ENCODE peak calls at places on chromosome 5, in ten cellular contexts. H is cardiac fibroblast, A is fibroblast of lung, E is lung, P is fibroblast of the aortic adventitia, R is GM10248, C is IMR-90, Q is AG09309, G is HFF-Myc, S is tibial nerve. T is an unnamed sample.

GRCh38 chr5:36528588-36528987 is 77.8 kb upstream of the SLC1A3 start:
- DNase-seq in H (no peak), A (no peak), E (no peak), P (no peak), R (no peak), C (no peak), Q (no peak), G (no peak), S (no peak), T (no peak)

GRCh38 chr5:92309336-92309991 is 926.3 kb upstream of the ARRDC3 start:
- DNase-seq in H (peak), A (peak), E (no peak), P (peak), R (peak), C (peak), Q (peak), G (peak), S (no peak), T (peak)

GRCh38 chr5:168342151-168342825 is 50.8 kb downstream of the WWC1 start:
- DNase-seq in H (no peak), A (peak), E (no peak), P (no peak), R (no peak), C (peak), Q (no peak), G (no peak), S (no peak), T (no peak)

GRCh38 chr5:176817864-176818377 is 7.6 kb downstream of the UNC5A start:
- DNase-seq in H (peak), A (no peak), E (no peak), P (no peak), R (no peak), C (no peak), Q (no peak), G (no peak), S (no peak), T (peak)

GRCh38 chr5:151953833-151954232 is 29.2 kb upstream of the GLRA1 start:
- DNase-seq in H (no peak), A (no peak), E (no peak), P (no peak), R (no peak), C (no peak), Q (no peak), G (no peak), S (no peak), T (no peak)

GRCh38 chr5:127417534-127417933 is 99.9 kb upstream of the PRRC1 start:
- DNase-seq in H (no peak), A (no peak), E (no peak), P (no peak), R (no peak), C (no peak), Q (no peak), G (no peak), S (no peak), T (no peak)

GRCh38 chr5:41763096-41763495 is 107.1 kb downstream of the OXCT1 start:
- DNase-seq in H (peak), A (peak), E (no peak), P (peak), R (no peak), C (peak), Q (peak), G (no peak), S (no peak), T (no peak)

GRCh38 chr5:61289669-61290363 is 42.2 kb upstream of the ZSWIM6 start:
- DNase-seq in H (no peak), A (no peak), E (no peak), P (no peak), R (no peak), C (no peak), Q (no peak), G (no peak), S (no peak), T (no peak)

GRCh38 chr5:96344678-96345612 is 88.1 kb downstream of the PCSK1 start:
- DNase-seq in H (peak), A (peak), E (no peak), P (peak), R (peak), C (peak), Q (peak), G (peak), S (no peak), T (peak)

GRCh38 chr5:137945825-137946224 is 56.6 kb downstream of the PKD2L2 start:
- DNase-seq in H (no peak), A (no peak), E (no peak), P (no peak), R (no peak), C (no peak), Q (no peak), G (no peak), S (no peak), T (no peak)

GRCh38 chr5:59380350-59380951 is 513.1 kb downstream of the PDE4D start:
- DNase-seq in H (peak), A (peak), E (peak), P (peak), R (peak), C (peak), Q (peak), G (peak), S (no peak), T (peak)

GRCh38 chr5:143229896-143230675 is 173.4 kb downstream of the NR3C1 start:
- DNase-seq in H (no peak), A (no peak), E (no peak), P (peak), R (peak), C (no peak), Q (peak), G (peak), S (no peak), T (peak)

GRCh38 chr5:59661939-59662615 is 231.4 kb downstream of the PDE4D start:
- DNase-seq in H (peak), A (peak), E (no peak), P (no peak), R (no peak), C (no peak), Q (no peak), G (no peak), S (no peak), T (peak)

GRCh38 chr5:6737043-6737941 is 24.1 kb downstream of the TENT4A start:
- DNase-seq in H (no peak), A (no peak), E (no peak), P (no peak), R (peak), C (no peak), Q (no peak), G (no peak), S (no peak), T (peak)

GRCh38 chr5:68214472-68215207 is 916 bp upstream of the PIK3R1 start:
- DNase-seq in H (peak), A (no peak), E (no peak), P (peak), R (peak), C (no peak), Q (no peak), G (no peak), S (no peak), T (peak)

GRCh38 chr5:63963080-63963735 is 963 bp upstream of the HTR1A start:
- DNase-seq in H (peak), A (peak), E (peak), P (peak), R (peak), C (peak), Q (peak), G (peak), S (no peak), T (peak)

GRCh38 chr5:111902436-111902835 is 145.4 kb upstream of the NREP start:
- DNase-seq in H (no peak), A (no peak), E (no peak), P (peak), R (no peak), C (no peak), Q (no peak), G (no peak), S (no peak), T (no peak)

GRCh38 chr5:75021229-75021628 is 31.1 kb downstream of the GCNT4 start:
- DNase-seq in H (no peak), A (no peak), E (no peak), P (no peak), R (no peak), C (no peak), Q (no peak), G (no peak), S (no peak), T (no peak)

GRCh38 chr5:20305463-20305862 is 317.5 kb upstream of the CDH18 start:
- DNase-seq in H (no peak), A (no peak), E (no peak), P (no peak), R (no peak), C (no peak), Q (no peak), G (no peak), S (no peak), T (no peak)

GRCh38 chr5:139190125-139190524 is 8.0 kb downstream of the SIL1 start:
- DNase-seq in H (peak), A (peak), E (no peak), P (peak), R (no peak), C (peak), Q (no peak), G (no peak), S (no peak), T (no peak)

GRCh38 chr5:19241690-19242089 is 746.3 kb downstream of the CDH18 start:
- DNase-seq in H (no peak), A (peak), E (no peak), P (peak), R (no peak), C (no peak), Q (no peak), G (no peak), S (no peak), T (no peak)

GRCh38 chr5:33764786-33765185 is 127.0 kb downstream of the ADAMTS12 start:
- DNase-seq in H (no peak), A (no peak), E (no peak), P (no peak), R (no peak), C (no peak), Q (no peak), G (no peak), S (no peak), T (no peak)

GRCh38 chr5:5341531-5342292 is 80.8 kb upstream of the ICE1 start:
- DNase-seq in H (peak), A (peak), E (no peak), P (peak), R (no peak), C (no peak), Q (peak), G (no peak), S (no peak), T (no peak)

GRCh38 chr5:134131578-134132350 is 17.3 kb downstream of the TCF7 start:
- DNase-seq in H (no peak), A (no peak), E (no peak), P (no peak), R (no peak), C (no peak), Q (no peak), G (no peak), S (no peak), T (no peak)

GRCh38 chr5:20972419-20972925 is 984.5 kb upstream of the CDH18 start:
- DNase-seq in H (peak), A (peak), E (peak), P (peak), R (no peak), C (peak), Q (no peak), G (no peak), S (no peak), T (no peak)

GRCh38 chr5:134129411-134130238 is 15.1 kb downstream of the TCF7 start:
- DNase-seq in H (no peak), A (no peak), E (no peak), P (no peak), R (no peak), C (no peak), Q (no peak), G (no peak), S (no peak), T (no peak)

GRCh38 chr5:74516217-74516636 is 124.3 kb downstream of the ENC1 start:
- DNase-seq in H (no peak), A (peak), E (no peak), P (peak), R (no peak), C (peak), Q (no peak), G (no peak), S (no peak), T (no peak)

GRCh38 chr5:41418220-41419031 is 92.0 kb downstream of the PLCXD3 start:
- DNase-seq in H (no peak), A (peak), E (no peak), P (peak), R (no peak), C (peak), Q (no peak), G (peak), S (no peak), T (no peak)

GRCh38 chr5:122152266-122152900 is 23.0 kb downstream of the ZNF474 start:
- DNase-seq in H (no peak), A (peak), E (no peak), P (peak), R (no peak), C (no peak), Q (no peak), G (no peak), S (no peak), T (no peak)

GRCh38 chr5:152470167-152470566 is 65.1 kb upstream of the NMUR2 start:
- DNase-seq in H (no peak), A (no peak), E (no peak), P (no peak), R (no peak), C (no peak), Q (no peak), G (no peak), S (no peak), T (no peak)

GRCh38 chr5:109748545-109748944 is 58.8 kb downstream of the MAN2A1 start:
- DNase-seq in H (no peak), A (peak), E (no peak), P (no peak), R (no peak), C (peak), Q (no peak), G (no peak), S (no peak), T (no peak)

GRCh38 chr5:72510610-72511121 is 3.5 kb upstream of the ZNF366 start:
- DNase-seq in H (peak), A (peak), E (no peak), P (peak), R (no peak), C (peak), Q (no peak), G (no peak), S (no peak), T (no peak)

GRCh38 chr5:1111727-1112289 is at the start of gene SLC12A7:
- DNase-seq in H (peak), A (peak), E (peak), P (no peak), R (peak), C (no peak), Q (no peak), G (no peak), S (no peak), T (peak)

GRCh38 chr5:163366757-163367156 is 70.6 kb upstream of the CCNG1 start:
- DNase-seq in H (no peak), A (no peak), E (no peak), P (no peak), R (no peak), C (no peak), Q (no peak), G (no peak), S (no peak), T (no peak)

DNA sequence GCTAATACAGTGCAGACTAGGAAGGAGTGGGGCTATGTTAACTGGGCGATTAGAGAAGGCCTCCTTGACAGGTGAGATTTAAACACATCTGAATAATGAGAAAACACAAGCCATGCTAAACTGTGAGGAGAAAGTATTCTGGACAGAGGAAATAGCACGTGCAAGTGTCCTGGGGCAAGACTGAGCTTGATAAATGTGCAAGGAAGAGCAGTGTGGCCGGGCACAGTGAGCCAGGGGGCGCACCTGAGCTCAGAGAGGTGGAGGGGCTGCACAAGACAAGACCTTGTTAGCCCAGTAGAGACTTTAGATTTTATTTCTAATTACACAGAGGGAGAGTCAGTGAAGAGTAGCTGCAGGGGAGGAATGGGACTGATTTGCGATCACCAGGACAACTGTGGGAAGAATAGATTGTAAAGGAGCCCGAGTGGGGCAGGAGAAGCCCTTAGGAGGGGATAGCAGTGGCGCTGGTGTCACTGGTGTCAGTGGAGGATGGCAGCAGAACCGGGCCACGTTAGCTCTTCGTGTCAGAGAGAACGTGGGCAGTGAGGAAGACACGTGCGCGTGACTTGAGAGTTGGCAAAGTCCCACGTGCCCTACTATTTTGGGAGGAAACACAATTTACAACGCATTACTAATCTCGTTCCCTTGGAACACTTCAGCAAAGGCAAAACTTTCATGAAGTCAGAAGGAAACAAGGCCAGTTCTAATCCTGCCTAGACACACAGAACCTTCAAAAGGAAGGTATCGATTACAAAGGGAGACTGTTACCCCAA is 17.9 kb upstream of the C5orf47 start:
- DNase-seq in H (no peak), A (no peak), E (no peak), P (no peak), R (no peak), C (no peak), Q (no peak), G (no peak), S (no peak), T (no peak)
- TF ChIP-seq CTCF in H (no peak), A (no peak), E (no peak), P (no peak), R (no peak), C (no peak), Q (no peak), G (peak), S (no peak), T (no peak)

GRCh38 chr5:37938086-37938852 is 98.4 kb upstream of the GDNF start:
- DNase-seq in H (no peak), A (no peak), E (no peak), P (no peak), R (no peak), C (no peak), Q (no peak), G (no peak), S (no peak), T (no peak)
- TF ChIP-seq CTCF in H (no peak), A (no peak), E (no peak), P (no peak), R (no peak), C (no peak), Q (no peak), G (no peak), S (no peak), T (no peak)

GRCh38 chr5:132102101-132102701 is 28.6 kb downstream of the CSF2 start:
- DNase-seq in H (no peak), A (peak), E (no peak), P (no peak), R (no peak), C (no peak), Q (no peak), G (no peak), S (no peak), T (no peak)

GRCh38 chr5:132102944-132103343 is 29.4 kb downstream of the CSF2 start:
- DNase-seq in H (no peak), A (no peak), E (no peak), P (no peak), R (no peak), C (no peak), Q (no peak), G (no peak), S (no peak), T (no peak)

GRCh38 chr5:132104561-132104960 is 31.0 kb downstream of the CSF2 start:
- DNase-seq in H (no peak), A (peak), E (no peak), P (peak), R (no peak), C (peak), Q (no peak), G (no peak), S (no peak), T (no peak)

GRCh38 chr5:132103969-132104391 is 30.4 kb downstream of the CSF2 start:
- DNase-seq in H (no peak), A (no peak), E (no peak), P (no peak), R (no peak), C (no peak), Q (no peak), G (no peak), S (no peak), T (no peak)

GRCh38 chr5:132103380-132103951 is 29.9 kb downstream of the CSF2 start:
- DNase-seq in H (peak), A (peak), E (peak), P (peak), R (peak), C (peak), Q (peak), G (peak), S (peak), T (peak)
- TF ChIP-seq CTCF in H (peak), A (no peak), E (no peak), P (peak), R (peak), C (no peak), Q (peak), G (no peak), S (no peak), T (no peak)

DNA sequence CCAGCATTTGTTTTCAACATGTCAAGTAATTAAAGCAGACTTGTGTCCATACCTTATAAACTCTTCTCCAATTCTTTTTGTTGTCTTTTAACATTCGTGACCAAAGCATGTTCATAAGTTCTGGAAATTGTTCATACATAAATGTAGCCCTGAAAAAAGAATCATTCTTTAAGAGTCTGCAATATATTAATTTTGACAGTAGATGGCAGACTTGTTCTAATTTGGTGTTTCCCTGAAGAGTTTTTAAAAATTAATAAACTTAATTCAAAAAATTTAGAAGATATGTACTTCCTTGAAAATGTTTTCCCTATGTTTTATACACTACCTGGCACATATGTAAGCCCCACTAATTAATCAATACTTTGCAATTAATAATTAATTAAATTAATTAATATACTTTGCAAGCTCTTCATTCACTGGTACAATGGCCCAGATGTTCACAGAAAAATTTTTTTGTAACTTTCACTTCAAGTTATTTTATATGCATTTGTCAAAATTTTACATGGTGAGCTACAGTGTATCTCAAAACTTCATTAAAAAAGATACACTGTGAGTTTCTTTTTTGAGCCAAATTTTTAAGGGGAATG is 42.2 kb downstream of the CLINT1 start:
- DNase-seq in H (peak), A (no peak), E (no peak), P (peak), R (no peak), C (peak), Q (no peak), G (no peak), S (no peak), T (no peak)
- TF ChIP-seq CTCF in H (peak), A (peak), E (peak), P (peak), R (peak), C (peak), Q (peak), G (no peak), S (peak), T (no peak)

GRCh38 chr5:149125386-149125891 is 15.9 kb upstream of the ABLIM3 start:
- DNase-seq in H (no peak), A (peak), E (no peak), P (no peak), R (no peak), C (peak), Q (no peak), G (no peak), S (no peak), T (no peak)
- TF ChIP-seq CTCF in H (no peak), A (no peak), E (no peak), P (peak), R (no peak), C (peak), Q (peak), G (peak), S (no peak), T (no peak)

DNA sequence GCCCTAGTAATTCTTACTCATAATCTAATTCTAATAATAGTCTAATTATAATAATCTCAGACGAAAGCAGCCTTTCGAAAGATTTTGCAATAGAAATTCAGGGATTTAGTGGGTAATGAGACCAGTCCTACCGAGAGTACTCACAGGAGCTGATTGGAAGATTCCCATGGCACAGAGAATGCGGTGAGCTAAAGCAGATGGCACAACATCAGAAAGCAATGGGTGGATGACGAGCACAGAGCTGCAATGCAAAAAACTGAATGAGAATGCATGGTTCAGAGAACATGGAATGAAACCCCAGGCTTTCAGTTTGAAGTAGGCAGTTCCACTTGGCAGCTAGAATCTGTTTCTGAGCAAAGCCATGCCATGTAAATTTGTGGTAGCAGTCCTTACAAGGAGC is 78.2 kb upstream of the SPINK5 start:
- DNase-seq in H (no peak), A (no peak), E (no peak), P (no peak), R (no peak), C (no peak), Q (no peak), G (no peak), S (no peak), T (no peak)
- TF ChIP-seq CTCF in H (no peak), A (no peak), E (no peak), P (no peak), R (no peak), C (no peak), Q (no peak), G (no peak), S (no peak), T (no peak)

GRCh38 chr5:14895301-14895700 is 23.7 kb upstream of the ANKH start:
- DNase-seq in H (no peak), A (no peak), E (no peak), P (no peak), R (no peak), C (no peak), Q (no peak), G (no peak), S (no peak), T (no peak)
- TF ChIP-seq CTCF in H (no peak), A (peak), E (no peak), P (no peak), R (no peak), C (no peak), Q (no peak), G (no peak), S (no peak), T (no peak)

GRCh38 chr5:37628876-37629275 is 211.0 kb downstream of the GDNF start:
- DNase-seq in H (no peak), A (no peak), E (no peak), P (no peak), R (no peak), C (no peak), Q (no peak), G (no peak), S (no peak), T (no peak)
- TF ChIP-seq CTCF in H (no peak), A (no peak), E (no peak), P (no peak), R (no peak), C (no peak), Q (no peak), G (no peak), S (no peak), T (no peak)